ENCODE peak calls at places on chromosomes 12 and 14, in five cellular contexts. T is IMR-90; Z is brain microvascular endothelial cell; J is aorta; P is CD4-positive, CD25-positive, alpha-beta regulatory T cell. O is an unnamed sample.

GRCh38 chr14:100159107-100159864 is at the start of gene DEGS2:
- DNase-seq in J (no peak), T (no peak), P (no peak), Z (no peak), O (no peak)

GRCh38 chr12:89370850-89371249 is 18.5 kb upstream of the DUSP6 start:
- DNase-seq in T (peak; percentile 82), J (no peak), P (no peak), Z (peak; percentile 79), O (no peak)

GRCh38 chr12:57806677-57807076 is 11.9 kb downstream of the AVIL start:
- DNase-seq in J (no peak), Z (no peak), P (no peak), T (no peak), O (no peak)

GRCh38 chr12:81692008-81692407 is 67.1 kb downstream of the PPFIA2 start:
- DNase-seq in Z (no peak), P (no peak), T (no peak), J (no peak), O (no peak)

GRCh38 chr12:114430306-114430705 is 24.4 kb upstream of the TBX5 start:
- DNase-seq in P (no peak), J (no peak), T (peak; percentile 100), Z (no peak), O (no peak)

GRCh38 chr12:117045998-117046374 is 53.2 kb downstream of the TESC start:
- DNase-seq in P (no peak), J (no peak), Z (no peak), T (no peak), O (no peak)

GRCh38 chr12:92193063-92193462 is 47.4 kb upstream of the BTG1 start:
- DNase-seq in Z (no peak), P (no peak), T (no peak), J (no peak), O (no peak)

GRCh38 chr12:104505095-104505819 is 48.5 kb downstream of the CHST11 start:
- DNase-seq in J (no peak), T (no peak), Z (no peak), P (no peak), O (no peak)

GRCh38 chr12:53625946-53626701 is at the start of gene ATF7:
- DNase-seq in T (peak; percentile 97), P (peak; percentile 98), Z (peak; percentile 96), J (peak; percentile 100), O (peak; percentile 95)

GRCh38 chr12:2396448-2396871 is 343.7 kb downstream of the CACNA1C start:
- DNase-seq in Z (no peak), J (peak; percentile 84), T (peak; percentile 52), P (no peak), O (no peak)

GRCh38 chr14:62667515-62667914 is 377.7 kb downstream of the KCNH5 start:
- DNase-seq in Z (no peak), J (no peak), T (peak; percentile 3), P (peak; percentile 0), O (no peak)

GRCh38 chr12:97946701-97947100 is 484.1 kb downstream of the RMST start:
- DNase-seq in J (no peak), Z (no peak), P (no peak), T (no peak), O (no peak)

GRCh38 chr12:106303202-106303820 is 778 bp downstream of the TCP11L2 start:
- DNase-seq in P (peak; percentile 98), Z (peak; percentile 74), J (peak; percentile 94), T (peak; percentile 60), O (peak; percentile 65)

GRCh38 chr14:80465541-80466220 is 254.4 kb upstream of the DIO2 start:
- DNase-seq in Z (no peak), P (no peak), T (no peak), J (no peak), O (no peak)

GRCh38 chr14:103393687-103394626 is 8.7 kb downstream of the MARK3 start:
- DNase-seq in P (peak; percentile 37), Z (no peak), J (no peak), T (peak; percentile 53), O (no peak)

GRCh38 chr12:26056335-26056734 is 68.5 kb downstream of the BHLHE41 start:
- DNase-seq in T (peak; percentile 59), Z (peak; percentile 53), P (no peak), J (no peak), O (no peak)

GRCh38 chr14:50225974-50226297 is 5.4 kb downstream of the SOS2 start:
- DNase-seq in J (no peak), T (no peak), P (peak; percentile 30), Z (no peak), O (no peak)

GRCh38 chr14:55026441-55026792 is 482 bp downstream of the WDHD1 start:
- DNase-seq in J (no peak), P (no peak), T (no peak), Z (no peak), O (no peak)

GRCh38 chr14:55026793-55027560 is at the start of the genes SOCS4 and WDHD1:
- DNase-seq in Z (peak; percentile 88), J (peak; percentile 98), P (peak; percentile 97), T (peak; percentile 88), O (peak; percentile 93)

GRCh38 chr14:55028066-55028465 is 1.0 kb downstream of the SOCS4 start:
- DNase-seq in Z (no peak), P (no peak), T (peak; percentile 11), J (no peak), O (no peak)

GRCh38 chr14:55025948-55026347 is 951 bp downstream of the WDHD1 start:
- DNase-seq in P (no peak), J (no peak), Z (no peak), T (no peak), O (no peak)

DNA sequence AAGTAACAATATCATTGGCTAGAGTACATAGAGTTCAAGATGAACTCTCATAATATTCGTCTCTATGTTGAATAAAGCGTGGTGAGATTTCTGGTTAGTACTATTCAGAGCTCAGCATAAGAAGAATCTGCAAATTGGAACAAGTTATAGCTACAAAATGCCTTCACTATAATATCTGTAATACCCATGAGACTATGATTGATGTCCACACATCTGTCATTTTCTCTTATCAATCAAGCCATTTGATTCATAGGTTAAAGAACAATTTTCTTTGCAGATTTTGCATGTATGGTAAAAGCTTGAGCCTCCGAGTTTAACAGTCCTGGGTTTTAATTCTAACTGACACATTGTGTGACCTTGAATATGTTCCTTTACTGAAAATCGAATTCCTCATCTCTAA is 1.4 kb downstream of the SOCS4 start:
- DNase-seq in T (no peak), J (no peak), Z (no peak), P (no peak), O (no peak)
- H3K4me3 ChIP-seq in T (peak overlapping the region; percentile 83), J (peak overlapping the region; percentile 88), Z (peak overlapping the region; percentile 92), P (peak overlapping the region; percentile 95), O (peak overlapping the region; percentile 87)

DNA sequence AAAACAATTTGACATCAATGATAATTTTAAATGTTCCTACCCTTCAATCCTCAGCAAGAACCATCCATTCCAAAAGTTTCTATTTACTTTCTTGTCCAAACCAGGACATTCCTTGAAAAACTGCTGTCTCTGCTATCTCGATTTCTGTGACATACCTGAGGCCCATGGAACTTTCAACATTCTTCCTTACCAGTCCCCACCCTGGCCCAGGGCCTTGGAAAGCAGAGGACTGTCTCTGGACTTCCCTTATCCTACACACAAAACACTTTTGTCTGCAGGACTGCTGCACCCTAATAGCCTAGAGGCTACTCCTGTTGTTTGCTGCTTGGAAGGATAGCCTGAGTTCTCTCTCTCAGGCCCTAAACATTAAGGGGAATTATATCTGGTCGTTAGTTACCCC is 151.8 kb upstream of the DHRS4 start:
- DNase-seq in T (no peak), J (no peak), Z (no peak), P (no peak), O (no peak)
- H3K4me3 ChIP-seq in T (no peak overlapping the region), J (no peak overlapping the region), Z (no peak overlapping the region), P (no peak overlapping the region), O (no peak overlapping the region)

GRCh38 chr12:65156366-65156831 is 13.0 kb upstream of the LEMD3 start:
- DNase-seq in J (no peak), T (peak; percentile 5), P (peak; percentile 83), Z (peak; percentile 3), O (no peak)
- H3K4me3 ChIP-seq in J (no peak overlapping the region), T (no peak overlapping the region), P (peak overlapping the region; percentile 61), Z (no peak overlapping the region), O (no peak overlapping the region)

GRCh38 chr12:122965851-122966742 is at the start of gene ABCB9:
- DNase-seq in P (peak; percentile 93), J (peak; percentile 99), Z (peak; percentile 88), T (peak; percentile 86), O (peak; percentile 93)
- H3K4me3 ChIP-seq in P (no peak within 1 kb of the TSS), J (peak within 1 kb of the TSS; percentile 63), Z (peak within 1 kb of the TSS; percentile 79), T (peak within 1 kb of the TSS; percentile 84), O (peak within 1 kb of the TSS; percentile 88)

DNA sequence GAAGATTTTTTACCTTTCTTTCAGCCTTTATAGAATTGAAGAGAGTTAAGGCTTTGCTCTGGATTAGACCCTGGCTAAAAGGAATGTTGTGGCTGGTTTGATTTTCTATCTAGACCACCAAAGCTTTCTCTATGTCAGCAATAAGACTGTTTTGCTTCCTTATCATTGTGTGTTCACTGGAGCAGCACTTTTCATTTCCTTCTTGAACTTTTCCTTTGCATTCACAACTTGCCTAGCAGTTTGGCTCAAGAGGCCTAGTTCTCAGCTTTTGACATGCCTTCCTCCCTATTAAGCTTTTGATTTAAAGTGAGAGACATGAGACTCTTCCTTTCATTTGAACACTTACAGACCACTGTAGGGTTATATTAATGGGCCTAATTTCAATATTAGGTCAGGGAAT is 64.1 kb upstream of the USP15 start:
- DNase-seq in Z (no peak), T (no peak), J (no peak), P (no peak), O (no peak)
- H3K4me3 ChIP-seq in Z (no peak overlapping the region), T (no peak overlapping the region), J (no peak overlapping the region), P (no peak overlapping the region), O (no peak overlapping the region)

DNA sequence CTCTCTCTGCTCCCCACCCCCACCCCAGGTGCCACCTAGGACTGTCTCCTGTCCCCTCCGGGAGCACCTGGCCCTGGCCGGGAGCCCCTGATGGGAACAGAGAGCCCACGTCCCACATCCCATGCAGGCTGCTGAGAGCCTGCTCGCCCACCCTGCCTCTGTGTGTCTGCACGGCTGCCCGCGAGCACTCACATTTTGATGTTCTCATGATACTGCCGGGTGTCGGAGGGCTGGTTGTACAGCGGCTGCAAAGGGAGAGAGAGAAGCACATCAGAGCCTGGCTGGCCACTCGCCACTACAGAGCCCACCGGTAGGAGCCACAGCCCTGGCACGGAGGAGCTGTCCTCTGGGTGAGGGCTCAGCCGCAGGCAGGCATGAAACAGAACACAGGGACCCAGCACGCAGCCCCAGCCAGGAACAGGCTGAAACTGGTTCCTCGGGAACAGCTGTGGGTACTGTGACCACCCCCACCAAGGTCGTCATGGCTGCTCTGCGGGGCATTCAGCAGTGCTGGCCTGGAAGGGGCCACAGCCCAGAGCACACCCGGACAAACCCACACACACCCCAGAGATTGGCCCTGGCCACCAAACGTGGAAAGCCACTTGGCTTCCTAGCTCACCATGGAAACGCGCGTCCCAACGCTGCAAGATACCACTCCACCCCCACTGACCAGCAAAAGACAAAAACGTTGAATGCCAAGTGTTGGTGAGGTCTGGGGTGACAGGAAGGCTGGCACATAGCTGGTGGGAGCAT is 117.6 kb downstream of the NCOR2 start:
- DNase-seq in P (no peak), T (no peak), Z (no peak), J (peak; percentile 73), O (no peak)
- H3K4me3 ChIP-seq in P (no peak overlapping the region), T (no peak overlapping the region), Z (no peak overlapping the region), J (no peak overlapping the region), O (peak overlapping the region; percentile 27)